ENCODE peak calls at places on chromosomes 11 and 22, in seven cellular contexts. B is retinal pigment epithelial cell, Z is bronchial epithelial cell, F is fibroblast of the aortic adventitia, K is cardiac muscle cell, Y is HFF-Myc, S is GM06990. N is an unnamed sample.

GRCh38 chr11:132245558-132246385 is 875.4 kb downstream of the NTM start:
- DNase-seq in B (no peak), Z (no peak), F (no peak), K (no peak), Y (no peak), S (no peak), N (no peak)

GRCh38 chr11:14340721-14341120 is 18.3 kb downstream of the RRAS2 start:
- DNase-seq in B (no peak), Z (no peak), F (no peak), K (no peak), Y (no peak), S (no peak), N (no peak)

GRCh38 chr11:116276051-116277044 is 496.4 kb downstream of the BUD13 start:
- DNase-seq in B (no peak), Z (peak; percentile 44), F (peak; percentile 5), K (peak; percentile 62), Y (no peak), S (peak; percentile 59), N (no peak)

GRCh38 chr11:7469351-7469865 is 15.9 kb upstream of the OLFML1 start:
- DNase-seq in B (no peak), Z (no peak), F (no peak), K (no peak), Y (no peak), S (no peak), N (no peak)

GRCh38 chr11:12669930-12670329 is 4.3 kb upstream of the TEAD1 start:
- DNase-seq in B (no peak), Z (peak; percentile 80), F (no peak), K (no peak), Y (no peak), S (no peak), N (no peak)

GRCh38 chr22:19434829-19435580 is 2.7 kb downstream of the MRPL40 start:
- DNase-seq in B (no peak), Z (no peak), F (no peak), K (no peak), Y (no peak), S (no peak), N (no peak)

GRCh38 chr11:25052844-25053243 is 556.0 kb downstream of the LUZP2 start:
- DNase-seq in B (no peak), Z (no peak), F (no peak), K (no peak), Y (no peak), S (no peak), N (no peak)

GRCh38 chr11:126307706-126308105 is 3.8 kb downstream of the DCPS start:
- DNase-seq in B (no peak), Z (peak; percentile 43), F (peak; percentile 68), K (peak; percentile 76), Y (no peak), S (no peak), N (no peak)

GRCh38 chr22:37750596-37751162 is 53.8 kb downstream of the TRIOBP start:
- DNase-seq in B (no peak), Z (no peak), F (no peak), K (no peak), Y (no peak), S (no peak), N (no peak)

GRCh38 chr11:116690623-116691022 is 82.2 kb downstream of the BUD13 start:
- DNase-seq in B (no peak), Z (no peak), F (no peak), K (no peak), Y (no peak), S (no peak), N (no peak)

GRCh38 chr11:111762981-111763643 is 3.1 kb downstream of the PPP2R1B start:
- DNase-seq in B (no peak), Z (no peak), F (peak; percentile 44), K (peak; percentile 29), Y (no peak), S (no peak), N (no peak)

GRCh38 chr22:28711820-28712777 is 29.5 kb downstream of the CHEK2 start:
- DNase-seq in B (peak; percentile 88), Z (peak; percentile 97), F (peak; percentile 98), K (peak; percentile 93), Y (peak; percentile 79), S (no peak), N (peak; percentile 99)

GRCh38 chr11:704189-704798 is 1.7 kb upstream of the EPS8L2 start:
- DNase-seq in B (no peak), Z (no peak), F (no peak), K (no peak), Y (no peak), S (no peak), N (no peak)

GRCh38 chr22:26585104-26585790 is 4.7 kb downstream of the TPST2 start:
- DNase-seq in B (peak; percentile 69), Z (peak; percentile 56), F (peak; percentile 70), K (peak; percentile 82), Y (no peak), S (no peak), N (no peak)

GRCh38 chr11:134224710-134225662 is 515 bp downstream of the VPS26B start:
- DNase-seq in B (no peak), Z (peak; percentile 11), F (no peak), K (peak; percentile 61), Y (no peak), S (peak; percentile 59), N (no peak)

GRCh38 chr11:63889344-63889743 is 27.6 kb downstream of the RCOR2 start:
- DNase-seq in B (no peak), Z (peak; percentile 68), F (no peak), K (no peak), Y (no peak), S (no peak), N (no peak)

GRCh38 chr11:70247710-70248072 is 22.8 kb upstream of the PPFIA1 start:
- DNase-seq in B (no peak), Z (no peak), F (no peak), K (no peak), Y (no peak), S (no peak), N (no peak)

GRCh38 chr11:130488187-130489026 is 40.0 kb downstream of the ADAMTS15 start:
- DNase-seq in B (no peak), Z (no peak), F (peak; percentile 74), K (no peak), Y (no peak), S (no peak), N (no peak)

GRCh38 chr22:23216331-23217170 is 36.2 kb downstream of the BCR start:
- DNase-seq in B (no peak), Z (no peak), F (no peak), K (no peak), Y (no peak), S (no peak), N (no peak)

GRCh38 chr11:74783241-74783871 is 34.7 kb downstream of the RNF169 start:
- DNase-seq in B (no peak), Z (peak; percentile 80), F (peak; percentile 62), K (peak; percentile 36), Y (peak; percentile 11), S (peak; percentile 45), N (peak; percentile 33)

GRCh38 chr11:64502634-64503033 is 88.4 kb upstream of the SLC22A12 start:
- DNase-seq in B (no peak), Z (no peak), F (no peak), K (no peak), Y (no peak), S (no peak), N (no peak)

GRCh38 chr11:126149759-126150236 is 61.7 kb downstream of the RPUSD4 start:
- DNase-seq in B (no peak), Z (no peak), F (no peak), K (peak; percentile 77), Y (peak; percentile 71), S (no peak), N (no peak)

GRCh38 chr11:126589492-126589803 is 234.0 kb downstream of the ST3GAL4 start:
- DNase-seq in B (no peak), Z (peak; percentile 23), F (no peak), K (no peak), Y (no peak), S (no peak), N (no peak)

GRCh38 chr22:37566903-37567798 is 6.9 kb downstream of the CDC42EP1 start:
- DNase-seq in B (no peak), Z (peak; percentile 76), F (peak; percentile 59), K (peak; percentile 69), Y (no peak), S (peak; percentile 84), N (no peak)

GRCh38 chr22:46349238-46349637 is 13.7 kb downstream of the TRMU start:
- DNase-seq in B (no peak), Z (no peak), F (no peak), K (no peak), Y (no peak), S (no peak), N (no peak)

DNA sequence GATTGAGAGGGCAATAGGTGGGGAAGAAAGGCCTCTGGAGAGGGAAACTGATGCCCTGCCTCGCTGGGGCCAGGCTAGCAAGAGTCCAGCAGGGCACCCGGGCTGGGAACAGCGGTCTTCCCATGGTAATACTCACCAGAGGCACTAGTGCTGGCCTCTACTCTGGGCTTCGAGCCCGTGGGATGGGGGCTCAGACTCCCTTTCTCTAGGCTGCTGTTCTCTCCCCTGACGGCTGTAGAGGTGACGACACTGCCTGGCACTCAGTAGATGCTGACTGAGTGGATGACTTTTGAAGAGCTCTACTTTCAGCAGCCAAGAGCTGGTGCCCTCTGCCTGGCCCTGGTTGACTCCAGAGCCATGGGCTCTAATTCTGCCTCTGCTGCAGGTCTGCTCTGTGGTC is 818 bp upstream of the C1QTNF4 start:
- DNase-seq in B (no peak), Z (no peak), F (no peak), K (no peak), Y (no peak), S (no peak), N (no peak)
- H3K4me3 ChIP-seq in B (no peak overlapping the region), Z (no peak overlapping the region), F (no peak overlapping the region), K (no peak overlapping the region), Y (no peak overlapping the region), S (no peak overlapping the region), N (no peak overlapping the region)

GRCh38 chr22:50399751-50400331 is 56.7 kb downstream of the PPP6R2 start:
- DNase-seq in B (no peak), Z (peak; percentile 10), F (no peak), K (peak; percentile 15), Y (no peak), S (peak; percentile 29), N (no peak)
- TF ChIP-seq CTCF in B (peak; percentile 59), Z (peak; percentile 68), F (peak; percentile 36), K (peak; percentile 38), Y (peak; percentile 55), S (peak; percentile 59), N (peak; percentile 59)

DNA sequence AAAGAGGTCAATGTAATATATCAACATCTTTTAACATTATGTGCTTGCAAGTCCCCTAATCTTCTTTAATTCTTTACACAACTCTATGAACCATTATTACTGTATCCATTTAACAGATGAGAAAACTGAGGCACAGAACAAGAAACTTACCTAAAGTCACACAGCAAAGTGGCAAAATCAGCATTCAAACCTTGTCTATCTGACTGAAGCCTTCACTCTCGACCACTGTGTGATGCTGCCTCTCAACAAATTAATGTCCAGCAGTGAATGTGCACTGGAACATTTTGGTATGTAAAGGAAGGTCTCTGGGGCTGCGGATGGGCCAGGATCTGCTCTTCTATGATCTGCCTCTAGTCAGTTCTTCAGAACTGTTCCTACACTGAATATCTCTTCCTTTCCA is 42.1 kb downstream of the PRCP start:
- DNase-seq in B (no peak), Z (no peak), F (no peak), K (no peak), Y (no peak), S (no peak), N (no peak)
- H3K4me3 ChIP-seq in B (no peak overlapping the region), Z (no peak overlapping the region), F (no peak overlapping the region), K (no peak overlapping the region), Y (no peak overlapping the region), S (no peak overlapping the region), N (no peak overlapping the region)

DNA sequence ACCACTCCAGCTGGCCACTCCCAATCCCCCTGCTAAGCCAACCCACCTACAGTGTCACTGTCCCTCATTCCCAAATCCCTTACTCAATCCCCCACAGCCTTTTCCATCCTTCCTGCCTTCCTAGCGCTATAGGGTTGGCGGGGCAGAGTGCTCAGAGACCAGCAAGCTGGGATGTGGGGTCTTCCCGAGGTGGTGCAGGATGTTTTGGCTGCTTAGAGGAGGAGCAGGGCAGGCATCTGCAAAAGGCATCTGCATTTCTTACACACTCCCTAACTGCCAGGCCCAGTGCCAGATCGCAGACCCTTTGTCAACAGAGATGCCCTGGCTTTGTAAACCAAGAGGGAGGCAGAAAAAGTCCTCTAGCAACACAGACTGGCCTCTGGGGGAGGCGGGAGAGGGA is 37.9 kb upstream of the ADA2 start:
- DNase-seq in B (no peak), Z (no peak), F (no peak), K (no peak), Y (no peak), S (no peak), N (no peak)
- TF ChIP-seq CTCF in B (no peak), Z (no peak), F (no peak), K (no peak), Y (no peak), S (no peak), N (no peak)